ENCODE peak calls at places on chromosomes 11 and 22, in four cellular contexts. L is lower lobe of right lung, G is nephron progenitor cell, P is mucosa of gallbladder. K is an unnamed sample.

GRCh38 chr22:22944268-22944985 is 56.8 kb downstream of the IGLL5 start:
- DNase-seq in L (no peak), G (no peak), P (no peak), K (no peak)

GRCh38 chr11:75553889-75554257 is 8.2 kb upstream of the SERPINH1 start:
- DNase-seq in L (no peak), G (no peak), P (no peak), K (no peak)

GRCh38 chr22:34975721-34976120 is 90.2 kb upstream of the ISX start:
- DNase-seq in L (no peak), G (no peak), P (no peak), K (peak)

GRCh38 chr11:83751041-83751440 is 464.9 kb upstream of the CCDC90B start:
- DNase-seq in L (no peak), G (no peak), P (no peak), K (no peak)

GRCh38 chr11:11582261-11582701 is 39.5 kb downstream of the GALNT18 start:
- DNase-seq in L (no peak), G (no peak), P (peak), K (no peak)

GRCh38 chr11:15885913-15886698 is 470.2 kb downstream of the SOX6 start:
- DNase-seq in L (no peak), G (no peak), P (no peak), K (no peak)

GRCh38 chr22:45305456-45306065 is 4.2 kb upstream of the FAM118A start:
- DNase-seq in L (no peak), G (no peak), P (no peak), K (no peak)

GRCh38 chr11:113474362-113475159 is 637 bp downstream of the DRD2 start:
- DNase-seq in L (peak), G (peak), P (peak), K (peak)

GRCh38 chr22:25929479-25929878 is 187.5 kb downstream of the MYO18B start:
- DNase-seq in L (no peak), G (no peak), P (no peak), K (peak)

GRCh38 chr11:111912535-111912934 is at the start of gene HSPB2:
- DNase-seq in L (no peak), G (peak), P (no peak), K (no peak)

GRCh38 chr11:73538381-73538872 is 59.5 kb downstream of the FAM168A start:
- DNase-seq in L (no peak), G (no peak), P (no peak), K (peak)

GRCh38 chr11:118051611-118052461 is 25.0 kb upstream of the TMPRSS4 start:
- DNase-seq in L (no peak), G (no peak), P (no peak), K (peak)

GRCh38 chr11:77559686-77560425 is 29.9 kb upstream of the AQP11 start:
- DNase-seq in L (no peak), G (no peak), P (peak), K (peak)

GRCh38 chr11:112321521-112322172 is 61.0 kb upstream of the PLET1 start:
- DNase-seq in L (peak), G (no peak), P (peak), K (peak)

GRCh38 chr11:130089669-130090063 is 20.0 kb downstream of the APLP2 start:
- DNase-seq in L (no peak), G (no peak), P (no peak), K (no peak)

GRCh38 chr22:37259540-37260029 is 15.5 kb upstream of the RAC2 start:
- DNase-seq in L (peak), G (peak), P (no peak), K (peak)

GRCh38 chr11:115317428-115318185 is 186.6 kb downstream of the CADM1 start:
- DNase-seq in L (no peak), G (no peak), P (no peak), K (peak)

GRCh38 chr11:57081356-57081755 is 92.6 kb downstream of the OR5AK2 start:
- DNase-seq in L (no peak), G (no peak), P (no peak), K (no peak)

GRCh38 chr11:70782401-70782913 is 384.1 kb downstream of the CTTN start:
- DNase-seq in L (no peak), G (no peak), P (no peak), K (no peak)

GRCh38 chr11:75347781-75348613 is 3.5 kb downstream of the ARRB1 start:
- DNase-seq in L (no peak), G (no peak), P (peak), K (peak)

GRCh38 chr11:65471410-65471762 is 27.5 kb upstream of the MALAT1 start:
- DNase-seq in L (peak), G (no peak), P (no peak), K (peak)

GRCh38 chr22:44550666-44551491 is 52.8 kb upstream of the RTL6 start:
- DNase-seq in L (peak), G (no peak), P (peak), K (no peak)

GRCh38 chr11:125071408-125071807 is 8.3 kb downstream of the SLC37A2 start:
- DNase-seq in L (peak), G (no peak), P (peak), K (no peak)

GRCh38 chr22:29621761-29622526 is 18.5 kb downstream of the NF2 start:
- DNase-seq in L (no peak), G (no peak), P (no peak), K (peak)

GRCh38 chr11:17750013-17750816 is 15.6 kb downstream of the KCNC1 start:
- DNase-seq in L (no peak), G (no peak), P (no peak), K (no peak)

K was measured in NCI-H69.